ENCODE peak calls at places on chromosome 9, in four cellular contexts. One of them, this sample, is unnamed.

GRCh38 chr9:72946821-72947220 is 6.0 kb downstream of the ALDH1A1 start:
- DNase-seq in right atrium auricular region: no peak
- DNase-seq in OCI-LY7: no peak
- DNase-seq in testis: no peak
- DNase-seq in this sample: no peak

GRCh38 chr9:110006657-110007056 is 201.3 kb downstream of the C9orf152 start:
- DNase-seq in right atrium auricular region: no peak
- DNase-seq in OCI-LY7: no peak
- DNase-seq in testis: no peak
- DNase-seq in this sample: no peak

GRCh38 chr9:21933865-21934264 is 60.3 kb downstream of the CDKN2A start:
- DNase-seq in right atrium auricular region: no peak
- DNase-seq in OCI-LY7: no peak
- DNase-seq in testis: no peak
- DNase-seq in this sample: no peak

GRCh38 chr9:128895556-128895955 is 13.6 kb downstream of the LRRC8A start:
- DNase-seq in right atrium auricular region: no peak
- DNase-seq in OCI-LY7: no peak
- DNase-seq in testis: no peak
- DNase-seq in this sample: no peak

GRCh38 chr9:83266618-83267543 is 203.9 kb upstream of the RASEF start:
- DNase-seq in right atrium auricular region: peak; percentile 62
- DNase-seq in OCI-LY7: no peak
- DNase-seq in testis: peak; percentile 85
- DNase-seq in this sample: no peak

GRCh38 chr9:83962165-83962564 is 17.9 kb downstream of the HNRNPK start:
- DNase-seq in right atrium auricular region: no peak
- DNase-seq in OCI-LY7: no peak
- DNase-seq in testis: no peak
- DNase-seq in this sample: no peak

GRCh38 chr9:4113711-4114110 is 186.2 kb downstream of the GLIS3 start:
- DNase-seq in right atrium auricular region: no peak
- DNase-seq in OCI-LY7: no peak
- DNase-seq in testis: no peak
- DNase-seq in this sample: no peak

GRCh38 chr9:136847827-136848392 is 1.3 kb upstream of the PHPT1 start:
- DNase-seq in right atrium auricular region: peak; percentile 94
- DNase-seq in OCI-LY7: peak; percentile 76
- DNase-seq in testis: peak; percentile 94
- DNase-seq in this sample: peak; percentile 51

GRCh38 chr9:93169444-93169843 is 14.5 kb upstream of the WNK2 start:
- DNase-seq in right atrium auricular region: no peak
- DNase-seq in OCI-LY7: no peak
- DNase-seq in testis: no peak
- DNase-seq in this sample: no peak

GRCh38 chr9:72579190-72579589 is 57.8 kb downstream of the TMC1 start:
- DNase-seq in right atrium auricular region: peak; percentile 60
- DNase-seq in OCI-LY7: no peak
- DNase-seq in testis: no peak
- DNase-seq in this sample: no peak

GRCh38 chr9:108746001-108746400 is 109.8 kb downstream of the ACTL7B start:
- DNase-seq in right atrium auricular region: no peak
- DNase-seq in OCI-LY7: no peak
- DNase-seq in testis: no peak
- DNase-seq in this sample: no peak

GRCh38 chr9:127715443-127716337 is at the start of the genes PTRH1 and TTC16:
- DNase-seq in right atrium auricular region: peak; percentile 98
- DNase-seq in OCI-LY7: peak; percentile 96
- DNase-seq in testis: peak; percentile 98
- DNase-seq in this sample: peak; percentile 86

GRCh38 chr9:127714916-127715442 is 484 bp downstream of the PTRH1 start:
- DNase-seq in right atrium auricular region: peak; percentile 60
- DNase-seq in OCI-LY7: no peak
- DNase-seq in testis: no peak
- DNase-seq in this sample: no peak

GRCh38 chr9:127712851-127713250 is 2.6 kb downstream of the PTRH1 start:
- DNase-seq in right atrium auricular region: no peak
- DNase-seq in OCI-LY7: no peak
- DNase-seq in testis: no peak
- DNase-seq in this sample: no peak

GRCh38 chr9:127712371-127712770 is 3.1 kb downstream of the PTRH1 start:
- DNase-seq in right atrium auricular region: no peak
- DNase-seq in OCI-LY7: no peak
- DNase-seq in testis: no peak
- DNase-seq in this sample: no peak

DNA sequence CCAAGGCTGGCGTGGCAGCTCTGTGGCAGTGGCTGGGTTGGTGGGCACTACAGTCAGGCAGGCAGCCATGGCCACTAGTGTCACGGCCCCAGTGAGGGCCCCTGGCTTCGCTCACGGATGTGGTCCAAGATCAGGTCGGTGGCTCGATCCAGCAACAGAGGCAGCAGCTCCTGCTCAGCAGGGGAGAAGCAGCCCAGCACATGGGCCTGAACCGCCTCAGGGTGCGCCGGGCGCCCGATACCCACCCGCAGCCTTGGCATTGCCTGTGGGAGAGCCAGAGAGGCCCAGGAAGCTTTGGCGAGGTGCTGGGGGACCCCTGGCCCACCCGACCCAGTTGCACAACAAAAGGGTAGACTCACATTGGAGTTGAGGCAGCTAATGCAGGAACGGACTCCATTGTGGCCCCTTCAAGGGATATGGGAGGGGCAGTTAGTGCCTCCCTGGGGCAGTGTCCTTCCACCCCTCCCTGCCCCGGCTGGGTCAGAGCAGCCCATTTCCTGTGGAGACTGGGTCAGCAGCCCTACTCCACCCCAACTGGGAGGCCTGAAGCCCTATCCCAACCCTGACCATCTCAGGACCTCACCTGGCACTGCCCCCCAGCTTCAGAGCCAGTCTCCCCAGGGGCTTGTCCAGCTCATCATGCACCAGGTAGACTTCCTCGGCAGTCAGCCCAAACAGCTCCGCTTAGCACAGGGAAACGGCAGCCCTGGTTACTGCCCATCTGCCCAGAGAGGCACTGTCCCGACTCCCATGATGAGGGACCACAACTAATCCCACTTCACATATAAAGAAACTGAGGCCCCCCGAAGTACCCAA is 1.2 kb downstream of the PTRH1 start:
- DNase-seq in right atrium auricular region: no peak
- DNase-seq in OCI-LY7: no peak
- DNase-seq in testis: no peak
- DNase-seq in this sample: no peak
- H3K4me3 ChIP-seq in right atrium auricular region: peak overlapping the region; percentile 56
- H3K4me3 ChIP-seq in OCI-LY7: peak overlapping the region; percentile 72
- H3K4me3 ChIP-seq in testis: peak overlapping the region; percentile 71
- H3K4me3 ChIP-seq in this sample: peak overlapping the region; percentile 82

DNA sequence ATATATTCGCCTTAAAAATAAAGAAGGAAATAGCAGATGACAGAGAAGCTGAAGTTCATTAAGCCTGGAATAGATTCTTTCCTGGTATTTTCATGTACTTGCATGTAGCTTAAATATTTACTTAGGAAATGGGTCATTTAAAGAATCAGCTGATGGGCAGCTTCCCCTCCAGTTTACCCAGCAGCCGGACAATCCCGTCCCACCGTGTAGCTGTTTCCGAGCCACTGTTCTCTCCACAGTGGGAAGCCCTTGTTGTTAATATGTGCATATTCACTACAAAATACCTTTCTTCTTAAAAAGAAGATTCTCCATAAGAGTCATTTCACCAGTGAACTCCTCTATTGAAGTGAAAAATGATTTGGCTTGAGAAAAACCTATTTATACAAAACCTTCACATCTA is 187.0 kb downstream of the FANCC start:
- DNase-seq in right atrium auricular region: no peak
- DNase-seq in OCI-LY7: no peak
- DNase-seq in testis: no peak
- DNase-seq in this sample: no peak
- H3K4me3 ChIP-seq in right atrium auricular region: no peak overlapping the region
- H3K4me3 ChIP-seq in OCI-LY7: no peak overlapping the region
- H3K4me3 ChIP-seq in testis: no peak overlapping the region
- H3K4me3 ChIP-seq in this sample: no peak overlapping the region

GRCh38 chr9:95283678-95284077 is 33.8 kb downstream of the FANCC start:
- DNase-seq in right atrium auricular region: no peak
- DNase-seq in OCI-LY7: no peak
- DNase-seq in testis: no peak
- DNase-seq in this sample: no peak
- H3K4me3 ChIP-seq in right atrium auricular region: no peak overlapping the region
- H3K4me3 ChIP-seq in OCI-LY7: no peak overlapping the region
- H3K4me3 ChIP-seq in testis: no peak overlapping the region
- H3K4me3 ChIP-seq in this sample: no peak overlapping the region

GRCh38 chr9:2159521-2160417 is 144.6 kb downstream of the SMARCA2 start:
- DNase-seq in right atrium auricular region: no peak
- DNase-seq in OCI-LY7: peak; percentile 28
- DNase-seq in testis: peak; percentile 19
- DNase-seq in this sample: no peak
- H3K4me3 ChIP-seq in right atrium auricular region: no peak overlapping the region
- H3K4me3 ChIP-seq in OCI-LY7: peak overlapping the region; percentile 75
- H3K4me3 ChIP-seq in testis: no peak overlapping the region
- H3K4me3 ChIP-seq in this sample: no peak overlapping the region

DNA sequence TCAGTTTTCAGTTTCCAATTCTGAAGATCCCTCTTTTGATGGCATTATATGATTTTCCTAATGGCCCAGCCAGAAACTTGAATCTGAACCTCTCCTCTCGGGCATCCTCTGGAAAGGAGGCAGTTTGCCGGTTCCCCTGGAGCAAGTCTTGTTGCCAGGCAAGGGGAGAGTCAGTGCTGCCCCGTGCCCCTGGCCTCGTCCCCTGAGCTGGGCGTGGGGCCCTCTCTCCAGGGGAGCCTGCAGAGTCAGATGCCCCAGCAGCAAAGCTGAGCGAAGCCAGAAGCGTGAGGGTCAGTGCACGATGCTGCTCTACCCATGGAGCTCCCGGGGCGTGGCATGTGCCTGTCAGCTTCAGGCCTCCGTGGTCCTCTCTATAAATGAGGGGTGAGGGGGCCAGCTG is 14.0 kb downstream of the OLFM1 start:
- DNase-seq in right atrium auricular region: no peak
- DNase-seq in OCI-LY7: no peak
- DNase-seq in testis: no peak
- DNase-seq in this sample: no peak
- H3K4me3 ChIP-seq in right atrium auricular region: no peak overlapping the region
- H3K4me3 ChIP-seq in OCI-LY7: no peak overlapping the region
- H3K4me3 ChIP-seq in testis: no peak overlapping the region
- H3K4me3 ChIP-seq in this sample: no peak overlapping the region

DNA sequence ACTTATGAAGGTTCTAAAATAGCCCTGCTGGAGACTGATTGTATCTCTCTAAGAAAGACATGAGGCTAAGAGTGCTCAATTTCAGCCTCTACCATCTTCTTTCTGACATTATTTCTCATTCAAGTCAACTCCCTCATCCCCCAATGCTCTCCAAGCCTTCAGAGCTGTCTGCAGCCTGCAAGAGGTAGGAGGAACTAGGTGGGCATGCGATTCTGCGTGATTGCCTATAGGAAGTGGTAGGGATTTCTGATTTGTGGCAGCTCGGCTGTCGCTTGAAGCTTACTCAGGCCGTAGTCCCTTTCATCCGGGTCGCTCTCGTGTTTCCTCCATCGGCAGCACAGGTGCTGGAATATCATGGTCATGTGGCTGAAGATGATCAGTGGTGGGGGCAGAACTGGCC is 138.1 kb upstream of the KLF9 start:
- DNase-seq in right atrium auricular region: no peak
- DNase-seq in OCI-LY7: no peak
- DNase-seq in testis: no peak
- DNase-seq in this sample: no peak
- H3K4me3 ChIP-seq in right atrium auricular region: no peak overlapping the region
- H3K4me3 ChIP-seq in OCI-LY7: no peak overlapping the region
- H3K4me3 ChIP-seq in testis: no peak overlapping the region
- H3K4me3 ChIP-seq in this sample: no peak overlapping the region

GRCh38 chr9:20618361-20618799 is 3.9 kb downstream of the MLLT3 start:
- DNase-seq in right atrium auricular region: no peak
- DNase-seq in OCI-LY7: no peak
- DNase-seq in testis: no peak
- DNase-seq in this sample: no peak
- H3K4me3 ChIP-seq in right atrium auricular region: no peak overlapping the region
- H3K4me3 ChIP-seq in OCI-LY7: no peak overlapping the region
- H3K4me3 ChIP-seq in testis: no peak overlapping the region
- H3K4me3 ChIP-seq in this sample: no peak overlapping the region

DNA sequence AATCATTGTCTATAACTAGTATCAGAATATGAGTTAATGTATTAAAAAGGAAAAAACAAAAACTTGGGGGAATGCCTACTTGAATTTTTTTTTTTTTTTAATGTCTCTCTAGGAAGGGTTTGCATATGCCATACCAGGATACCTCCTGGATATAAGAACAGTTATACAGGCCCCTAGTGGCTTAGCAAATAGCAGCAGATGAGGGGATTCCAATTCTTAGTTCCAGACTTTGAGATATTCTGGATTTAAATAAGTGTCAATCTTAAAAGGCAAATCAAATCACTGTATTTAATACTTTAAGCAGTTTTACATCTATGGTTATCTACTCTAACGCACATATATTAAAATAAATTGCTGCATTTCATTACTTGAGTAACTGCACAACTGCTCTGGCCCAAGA is 1055.5 kb upstream of the DMAC1 start:
- DNase-seq in right atrium auricular region: no peak
- DNase-seq in OCI-LY7: no peak
- DNase-seq in testis: no peak
- DNase-seq in this sample: no peak
- H3K4me3 ChIP-seq in right atrium auricular region: no peak overlapping the region
- H3K4me3 ChIP-seq in OCI-LY7: no peak overlapping the region
- H3K4me3 ChIP-seq in testis: no peak overlapping the region
- H3K4me3 ChIP-seq in this sample: no peak overlapping the region

DNA sequence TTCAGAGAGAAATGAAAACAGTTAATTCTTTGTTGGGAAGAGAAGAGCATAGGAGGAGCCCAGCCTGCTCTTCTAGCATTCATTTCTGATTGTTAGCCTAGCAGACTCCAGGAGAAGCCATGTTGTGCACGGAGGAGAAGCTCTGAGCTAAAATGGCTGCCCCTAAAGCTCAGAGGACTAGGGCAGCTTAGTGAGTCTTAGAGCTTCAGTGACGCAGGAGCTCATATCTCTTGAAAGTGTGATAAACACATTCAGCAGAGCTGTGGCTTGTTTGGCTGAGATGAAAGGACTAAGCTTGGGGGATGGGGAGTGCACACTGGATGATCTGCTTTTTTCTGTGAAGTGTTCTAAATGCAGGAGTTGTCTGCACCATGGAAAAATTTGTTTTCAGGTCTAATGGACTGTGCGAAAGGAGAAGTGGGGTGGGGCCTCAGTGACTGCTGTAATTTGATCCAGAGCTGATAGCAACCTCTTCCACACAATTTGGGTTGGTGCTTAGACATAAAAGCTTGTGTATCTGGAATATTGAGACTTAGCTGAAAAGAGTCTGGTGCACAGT is 58.5 kb downstream of the ZNF462 start:
- DNase-seq in right atrium auricular region: no peak
- DNase-seq in OCI-LY7: no peak
- DNase-seq in testis: peak; percentile 85
- DNase-seq in this sample: peak; percentile 91
- H3K4me3 ChIP-seq in right atrium auricular region: peak overlapping the region; percentile 18
- H3K4me3 ChIP-seq in OCI-LY7: no peak overlapping the region
- H3K4me3 ChIP-seq in testis: no peak overlapping the region
- H3K4me3 ChIP-seq in this sample: peak overlapping the region; percentile 9